ENCODE peak calls at places on chromosome 20, in seven cellular contexts. O is vagina, Z is GM23338, W is choroid plexus epithelial cell, V is psoas muscle, R is AG10803, G is BJ. D is an unnamed sample.

GRCh38 chr20:54014301-54014914 is 56.0 kb downstream of the BCAS1 start:
- DNase-seq in O (no peak), Z (no peak), W (no peak), V (no peak), R (no peak), G (no peak), D (no peak)

GRCh38 chr20:24699321-24700165 is 230.1 kb downstream of the SYNDIG1 start:
- DNase-seq in O (peak), Z (no peak), W (no peak), V (no peak), R (no peak), G (no peak), D (no peak)

GRCh38 chr20:50305636-50306477 is 115.2 kb downstream of the CEBPB start:
- DNase-seq in O (no peak), Z (no peak), W (peak), V (peak), R (peak), G (peak), D (no peak)

GRCh38 chr20:48126227-48126740 is 341.0 kb upstream of the SULF2 start:
- DNase-seq in O (no peak), Z (no peak), W (no peak), V (no peak), R (no peak), G (no peak), D (no peak)

GRCh38 chr20:24465168-24465567 is 4.3 kb upstream of the SYNDIG1 start:
- DNase-seq in O (no peak), Z (no peak), W (no peak), V (no peak), R (no peak), G (no peak), D (no peak)

GRCh38 chr20:49990310-49990720 is 7.5 kb downstream of the SNAI1 start:
- DNase-seq in O (no peak), Z (peak), W (no peak), V (no peak), R (peak), G (no peak), D (no peak)

GRCh38 chr20:30811896-30812671 is 445.4 kb upstream of the DEFB115 start:
- DNase-seq in O (no peak), Z (peak), W (peak), V (peak), R (peak), G (no peak), D (no peak)

GRCh38 chr20:53825282-53825681 is 231.6 kb upstream of the ZNF217 start:
- DNase-seq in O (no peak), Z (no peak), W (no peak), V (no peak), R (no peak), G (no peak), D (no peak)

GRCh38 chr20:53786445-53787267 is 193.0 kb upstream of the ZNF217 start:
- DNase-seq in O (no peak), Z (no peak), W (no peak), V (no peak), R (no peak), G (no peak), D (no peak)

GRCh38 chr20:46559685-46560440 is 9.4 kb upstream of the OCSTAMP start:
- DNase-seq in O (no peak), Z (no peak), W (peak), V (no peak), R (no peak), G (no peak), D (no peak)

GRCh38 chr20:25571817-25572216 is 13.5 kb downstream of the NINL start:
- DNase-seq in O (no peak), Z (no peak), W (no peak), V (no peak), R (no peak), G (no peak), D (no peak)

GRCh38 chr20:46594725-46595124 is 44.3 kb upstream of the OCSTAMP start:
- DNase-seq in O (no peak), Z (peak), W (no peak), V (no peak), R (no peak), G (no peak), D (no peak)

GRCh38 chr20:48490976-48491657 is 336.7 kb downstream of the PREX1 start:
- DNase-seq in O (peak), Z (no peak), W (no peak), V (no peak), R (no peak), G (no peak), D (no peak)

GRCh38 chr20:60009826-60010616 is 51.8 kb downstream of the CDH26 start:
- DNase-seq in O (peak), Z (peak), W (no peak), V (no peak), R (no peak), G (no peak), D (no peak)

GRCh38 chr20:60010689-60011417 is 52.6 kb downstream of the CDH26 start:
- DNase-seq in O (peak), Z (no peak), W (no peak), V (no peak), R (no peak), G (no peak), D (no peak)

GRCh38 chr20:60009318-60009717 is 51.1 kb downstream of the CDH26 start:
- DNase-seq in O (peak), Z (no peak), W (no peak), V (no peak), R (no peak), G (no peak), D (no peak)

GRCh38 chr20:60011512-60012507 is 53.6 kb downstream of the CDH26 start:
- DNase-seq in O (peak), Z (no peak), W (no peak), V (peak), R (no peak), G (no peak), D (no peak)

DNA sequence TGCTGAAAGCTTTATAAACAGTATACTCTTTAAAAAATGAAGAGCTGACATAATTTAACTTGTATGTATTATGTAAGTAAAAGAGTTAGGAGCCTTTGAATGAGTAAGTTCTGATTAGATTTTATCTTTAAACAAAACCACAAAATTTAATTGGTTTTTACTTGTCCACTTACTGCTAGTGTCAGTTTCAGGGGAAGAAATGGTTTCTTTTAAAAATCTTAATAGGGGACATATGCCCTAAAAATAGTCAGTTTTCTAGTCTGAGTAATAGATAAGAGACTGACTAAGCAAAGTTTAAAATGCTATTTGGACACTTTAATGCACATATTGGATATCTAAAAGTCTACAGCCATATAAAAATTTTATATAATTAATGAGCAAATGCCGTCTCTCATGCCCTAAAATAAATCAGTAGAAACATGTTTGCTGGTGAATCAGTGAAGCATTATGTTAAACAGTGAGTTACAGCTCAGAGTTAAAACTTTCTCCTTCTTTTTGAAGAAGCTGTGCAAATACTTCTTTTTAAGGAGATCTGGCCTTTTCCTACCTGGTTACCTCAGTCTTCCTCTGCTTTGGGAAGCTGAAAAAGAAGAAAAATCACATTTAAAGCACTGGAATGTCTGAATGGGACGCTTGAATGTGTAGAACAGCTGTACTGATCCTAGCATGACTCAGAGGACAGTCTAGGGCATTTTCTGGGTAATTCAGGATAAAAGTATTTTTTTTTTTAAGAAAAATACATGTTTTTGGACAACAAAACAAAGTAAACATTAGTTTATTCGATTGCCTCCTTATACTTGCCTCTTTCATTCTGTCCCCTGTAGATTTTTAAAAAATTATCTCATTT is 55.3 kb downstream of the CDH26 start:
- DNase-seq in O (no peak), Z (no peak), W (no peak), V (no peak), R (no peak), G (peak), D (no peak)
- H3K4me3 ChIP-seq in O (no peak), Z (no peak), W (no peak), V (no peak), R (no peak), G (no peak), D (no peak)

GRCh38 chr20:43948455-43948854 is 33.8 kb downstream of the TOX2 start:
- DNase-seq in O (no peak), Z (no peak), W (no peak), V (no peak), R (no peak), G (no peak), D (no peak)
- TF ChIP-seq CTCF in O (no peak), Z (no peak), W (no peak), V (no peak), R (no peak), G (no peak), D (no peak)

GRCh38 chr20:19275038-19275629 is 62.7 kb downstream of the SLC24A3 start:
- DNase-seq in O (no peak), Z (no peak), W (no peak), V (no peak), R (no peak), G (no peak), D (no peak)
- H3K4me3 ChIP-seq in O (no peak), Z (no peak), W (no peak), V (no peak), R (no peak), G (no peak), D (no peak)

DNA sequence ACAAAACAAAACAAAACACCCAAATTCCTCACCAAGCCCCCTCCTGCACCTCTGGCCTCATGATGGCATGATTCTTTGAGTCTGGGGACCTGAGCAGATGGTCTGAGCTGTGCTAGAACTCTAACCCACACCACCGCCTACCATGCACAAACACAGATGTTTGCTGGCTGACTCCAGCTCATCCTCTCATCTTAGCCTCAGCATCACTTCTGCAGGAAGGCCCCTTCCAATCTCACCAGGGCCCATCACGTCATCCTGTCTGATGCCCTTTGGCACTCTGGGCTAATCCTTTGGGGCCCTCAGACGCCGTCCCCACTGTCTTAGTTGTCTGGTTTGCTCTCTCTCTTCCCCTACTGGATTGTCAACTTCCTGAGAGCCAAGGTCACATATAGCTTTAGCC is 85.8 kb downstream of the PHACTR3 start:
- DNase-seq in O (no peak), Z (no peak), W (no peak), V (no peak), R (no peak), G (no peak), D (no peak)
- TF ChIP-seq CTCF in O (no peak), Z (no peak), W (no peak), V (no peak), R (no peak), G (no peak), D (no peak)

DNA sequence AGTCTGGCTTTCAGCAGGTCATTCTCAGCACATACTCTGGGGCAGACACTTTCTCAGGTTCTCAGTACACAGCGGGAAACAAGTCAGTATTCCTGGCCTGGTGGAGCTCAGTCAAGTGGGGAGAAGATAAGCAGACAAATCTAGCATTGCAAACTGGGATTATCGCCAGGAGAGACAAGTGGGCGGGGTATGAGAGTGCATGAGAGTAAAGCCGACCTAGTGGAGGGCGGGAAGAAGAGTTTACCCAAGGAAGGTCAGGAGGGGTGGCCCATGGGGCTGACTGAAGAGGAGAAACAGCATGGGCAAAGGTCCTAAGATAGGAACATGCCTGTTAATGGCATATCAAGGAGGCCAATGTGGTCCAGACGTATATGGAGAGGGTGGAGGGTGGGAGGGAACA is 12.3 kb upstream of the CSNK2A1 start:
- DNase-seq in O (no peak), Z (no peak), W (peak), V (no peak), R (no peak), G (no peak), D (no peak)
- H3K4me3 ChIP-seq in O (no peak), Z (no peak), W (no peak), V (no peak), R (no peak), G (no peak), D (no peak)

GRCh38 chr20:32661820-32662528 is 11.8 kb downstream of the C20orf203 start:
- DNase-seq in O (no peak), Z (peak), W (no peak), V (no peak), R (no peak), G (no peak), D (no peak)
- TF ChIP-seq CTCF in O (no peak), Z (peak), W (peak), V (no peak), R (no peak), G (no peak), D (no peak)

GRCh38 chr20:36155629-36155971 is 1.1 kb downstream of the EPB41L1 start:
- DNase-seq in O (no peak), Z (no peak), W (no peak), V (no peak), R (no peak), G (no peak), D (no peak)

GRCh38 chr20:36153204-36153603 is 1.3 kb upstream of the EPB41L1 start:
- DNase-seq in O (no peak), Z (no peak), W (no peak), V (peak), R (no peak), G (no peak), D (no peak)

GRCh38 chr20:36155991-36156390 is 1.5 kb downstream of the EPB41L1 start:
- DNase-seq in O (no peak), Z (no peak), W (no peak), V (peak), R (no peak), G (no peak), D (no peak)

GRCh38 chr20:36153754-36154695 is 515 bp upstream of the EPB41L1 start:
- DNase-seq in O (no peak), Z (peak), W (peak), V (peak), R (peak), G (no peak), D (no peak)

GRCh38 chr20:36154696-36155628 is at the start of gene EPB41L1:
- DNase-seq in O (no peak), Z (peak), W (peak), V (no peak), R (no peak), G (no peak), D (no peak)
- H3K4me3 ChIP-seq in O (peak), Z (peak), W (peak), V (peak), R (peak), G (peak), D (peak)

GRCh38 chr20:44481719-44482416 is 6.2 kb downstream of the TTPAL start:
- DNase-seq in O (no peak), Z (no peak), W (no peak), V (no peak), R (no peak), G (no peak), D (no peak)

GRCh38 chr20:44477151-44477550 is 1.5 kb downstream of the TTPAL start:
- DNase-seq in O (no peak), Z (no peak), W (no peak), V (no peak), R (no peak), G (no peak), D (no peak)

GRCh38 chr20:44480097-44480496 is 4.4 kb downstream of the TTPAL start:
- DNase-seq in O (no peak), Z (no peak), W (no peak), V (no peak), R (no peak), G (no peak), D (no peak)

GRCh38 chr20:44478188-44478587 is 2.5 kb downstream of the TTPAL start:
- DNase-seq in O (no peak), Z (no peak), W (no peak), V (no peak), R (no peak), G (no peak), D (no peak)

DNA sequence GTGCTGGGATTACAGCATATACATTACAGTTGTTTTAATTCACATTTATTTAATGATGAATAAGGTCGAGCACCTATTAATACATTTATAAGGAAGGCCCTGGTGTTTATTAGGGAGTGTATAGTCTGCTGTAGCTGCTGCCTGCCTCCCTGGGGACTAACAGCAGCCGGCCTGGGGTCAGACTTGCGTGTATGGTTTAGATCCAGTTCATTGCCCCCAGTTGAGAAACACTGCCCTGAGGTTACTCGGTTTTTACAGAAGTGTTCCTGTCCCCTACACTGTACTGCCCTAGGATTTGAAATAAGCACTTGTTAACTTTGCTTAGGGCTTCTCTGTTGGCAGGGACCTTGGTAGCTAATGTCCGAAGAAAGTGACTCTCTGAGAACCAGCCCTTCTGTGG is 4.0 kb downstream of the TTPAL start:
- DNase-seq in O (no peak), Z (no peak), W (no peak), V (no peak), R (no peak), G (no peak), D (no peak)
- TF ChIP-seq CTCF in O (no peak), Z (no peak), W (no peak), V (no peak), R (no peak), G (no peak), D (no peak)

D was measured in epithelial cell of proximal tubule.